ENCODE peak calls at places on chromosomes 2 and 18, in five cellular contexts. V, H, Y, A and W are unnamed samples.

GRCh38 chr18:23929362-23929940 is 85.1 kb upstream of the TTC39C start:
- DNase-seq in V (no peak), H (no peak), Y (no peak), A (no peak), W (peak)

GRCh38 chr2:147845608-147846002 is 776 bp downstream of the ACVR2A start:
- DNase-seq in Y (no peak), V (peak), A (peak), H (no peak), W (no peak)

GRCh38 chr2:25692143-25692542 is 18.8 kb upstream of the DTNB start:
- DNase-seq in Y (no peak), H (peak), A (no peak), V (peak), W (no peak)

GRCh38 chr18:46660955-46661749 is 4.1 kb upstream of the LOXHD1 start:
- DNase-seq in H (no peak), Y (no peak), A (peak), V (peak), W (peak)

GRCh38 chr18:77754475-77755044 is 504.9 kb downstream of the GALR1 start:
- DNase-seq in H (no peak), Y (no peak), A (no peak), V (no peak), W (no peak)

GRCh38 chr2:200728630-200729029 is 83.1 kb upstream of the BZW1 start:
- DNase-seq in Y (no peak), A (no peak), V (peak), H (no peak), W (no peak)

GRCh38 chr2:199692489-199692888 is 158.5 kb downstream of the FTCDNL1 start:
- DNase-seq in V (no peak), H (no peak), Y (peak), A (no peak), W (peak)

GRCh38 chr18:64966667-64967066 is 784.1 kb upstream of the CDH7 start:
- DNase-seq in Y (no peak), H (no peak), A (no peak), V (no peak), W (peak)

GRCh38 chr2:147416099-147416498 is 428.7 kb upstream of the ACVR2A start:
- DNase-seq in A (peak), Y (no peak), H (peak), V (no peak), W (peak)

GRCh38 chr2:157331696-157332095 is 6.1 kb upstream of the ERMN start:
- DNase-seq in V (no peak), H (no peak), A (no peak), Y (no peak), W (peak)